ENCODE peak calls at places on chromosomes 11 and 22, in ten cellular contexts. X is cardiac fibroblast, I is adrenal gland, H is IMR-90, M is A549, U is kidney, P is spleen, B is dorsolateral prefrontal cortex, Z is ovary, S is pancreas. R is an unnamed sample.

GRCh38 chr22:38233427-38233826 is 31.6 kb downstream of the MAFF start:
- DNase-seq in S (no peak), Z (no peak), B (no peak), U (no peak), H (peak), P (no peak), M (no peak), I (peak), X (peak), R (peak)

GRCh38 chr11:74142624-74143023 is 28.2 kb downstream of the C2CD3 start:
- DNase-seq in X (peak), B (no peak), M (no peak), Z (no peak), I (no peak), P (no peak), H (peak), S (no peak), U (no peak), R (peak)

GRCh38 chr11:100816823-100817222 is 129.7 kb downstream of the ARHGAP42 start:
- DNase-seq in P (no peak), U (no peak), S (no peak), H (peak), X (peak), M (no peak), Z (no peak), B (no peak), I (no peak), R (peak)

GRCh38 chr11:45665206-45665932 is at the start of gene CHST1:
- DNase-seq in Z (peak), I (peak), S (peak), M (peak), B (peak), X (no peak), U (peak), P (peak), H (no peak), R (peak)

GRCh38 chr11:36139767-36140166 is 149.5 kb downstream of the COMMD9 start:
- DNase-seq in B (no peak), P (no peak), M (no peak), I (no peak), Z (no peak), S (no peak), X (no peak), H (peak), U (no peak), R (peak)

GRCh38 chr11:36394056-36394455 is 98.0 kb downstream of the PRR5L start:
- DNase-seq in I (no peak), Z (no peak), H (no peak), P (no peak), U (no peak), B (no peak), M (no peak), S (no peak), X (no peak), R (no peak)

GRCh38 chr11:122772945-122773344 is 65.4 kb upstream of the CRTAM start:
- DNase-seq in Z (no peak), H (peak), U (no peak), M (peak), P (no peak), I (no peak), B (no peak), S (no peak), X (peak), R (no peak)

GRCh38 chr22:38172489-38173155 is 9.0 kb downstream of the PLA2G6 start:
- DNase-seq in B (peak), U (peak), P (peak), I (peak), S (peak), X (peak), Z (no peak), H (peak), M (no peak), R (no peak)

GRCh38 chr11:8873966-8874365 is 37.0 kb upstream of the AKIP1 start:
- DNase-seq in Z (no peak), I (no peak), U (no peak), H (no peak), B (no peak), P (no peak), X (no peak), S (no peak), M (no peak), R (no peak)

GRCh38 chr22:39087881-39088687 is 9.0 kb upstream of the APOBEC3H start:
- DNase-seq in B (no peak), P (peak), X (no peak), I (no peak), U (no peak), M (no peak), S (peak), H (no peak), Z (peak), R (no peak)

GRCh38 chr11:44625759-44626523 is 60.5 kb downstream of the CD82 start:
- DNase-seq in I (peak), H (no peak), B (no peak), X (no peak), P (peak), S (no peak), U (no peak), Z (peak), M (no peak), R (no peak)

GRCh38 chr11:128294001-128294684 is 293.2 kb downstream of the ETS1 start:
- DNase-seq in H (no peak), X (no peak), B (no peak), M (no peak), P (no peak), Z (no peak), I (no peak), S (no peak), U (peak), R (no peak)

GRCh38 chr11:76783294-76783900 is at the start of gene TSKU:
- DNase-seq in U (no peak), Z (no peak), M (peak), H (no peak), X (peak), I (no peak), S (no peak), B (peak), P (no peak), R (no peak)

GRCh38 chr11:67045314-67045713 is 11.3 kb upstream of the RHOD start:
- DNase-seq in Z (no peak), I (peak), S (no peak), P (no peak), H (peak), B (peak), U (no peak), M (peak), X (peak), R (peak)

GRCh38 chr22:47112994-47113879 is 350.8 kb downstream of the TBC1D22A start:
- DNase-seq in P (no peak), H (no peak), S (no peak), U (no peak), X (peak), M (no peak), Z (peak), B (no peak), I (no peak), R (no peak)

DNA sequence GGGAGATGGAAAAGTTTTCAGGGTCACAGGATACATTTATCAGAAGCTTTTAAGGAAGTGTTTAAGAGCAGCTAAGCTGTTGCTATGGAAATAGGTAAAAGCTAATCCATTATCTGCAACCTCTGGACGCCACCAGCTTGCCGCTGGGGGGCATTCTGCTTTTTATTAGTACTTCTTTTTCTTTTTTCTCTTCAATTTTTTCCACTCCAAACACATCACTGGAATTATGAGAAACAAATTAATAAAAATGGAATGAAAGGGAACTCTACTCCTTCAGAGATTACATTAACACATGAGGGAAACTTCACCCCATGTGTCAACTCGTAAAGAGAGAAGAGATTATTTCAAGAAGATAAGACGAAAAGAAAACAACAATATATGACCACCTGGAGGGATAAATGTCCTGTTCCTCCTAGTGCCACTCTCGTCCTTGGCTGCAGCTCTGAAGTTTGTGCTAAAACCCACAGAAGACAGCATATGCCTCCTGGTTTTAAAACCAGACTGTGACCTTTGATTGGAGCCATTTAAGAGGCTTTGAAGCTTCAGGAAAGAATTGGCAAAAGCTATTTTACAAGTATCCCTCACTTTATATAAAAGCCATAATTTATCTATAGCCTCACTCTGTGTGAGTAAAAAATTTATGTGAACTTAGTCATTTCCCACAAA is 972.8 kb downstream of the OPCML start:
- DNase-seq in M (no peak), H (no peak), S (no peak), P (no peak), Z (no peak), B (no peak), U (no peak), I (no peak), X (peak), R (peak)
- TF ChIP-seq CTCF in M (no peak), H (peak), S (no peak), P (no peak), Z (no peak), B (no peak), U (no peak), I (no peak), X (no peak), R (no peak)

GRCh38 chr11:115502636-115503082 is 1.6 kb downstream of the CADM1 start:
- DNase-seq in P (no peak), Z (peak), M (no peak), U (no peak), I (no peak), B (no peak), H (no peak), S (no peak), X (no peak), R (no peak)
- H3K4me3 ChIP-seq in P (peak), Z (peak), M (peak), U (peak), I (no peak), B (peak), H (peak), S (peak), X (peak), R (peak)

GRCh38 chr22:34798605-34799004 is 267.4 kb upstream of the ISX start:
- DNase-seq in B (no peak), X (no peak), S (no peak), I (no peak), U (peak), M (no peak), P (no peak), H (no peak), Z (no peak), R (no peak)

GRCh38 chr22:34800265-34800664 is 265.7 kb upstream of the ISX start:
- DNase-seq in X (peak), H (no peak), M (no peak), B (no peak), I (no peak), S (no peak), U (peak), P (no peak), Z (peak), R (no peak)

GRCh38 chr22:34808618-34809017 is 257.3 kb upstream of the ISX start:
- DNase-seq in Z (no peak), H (no peak), B (no peak), X (no peak), U (no peak), S (no peak), M (no peak), I (no peak), P (no peak), R (no peak)

GRCh38 chr22:34801221-34801620 is 264.7 kb upstream of the ISX start:
- DNase-seq in U (peak), Z (no peak), X (no peak), S (no peak), H (no peak), M (no peak), B (no peak), I (no peak), P (no peak), R (no peak)

DNA sequence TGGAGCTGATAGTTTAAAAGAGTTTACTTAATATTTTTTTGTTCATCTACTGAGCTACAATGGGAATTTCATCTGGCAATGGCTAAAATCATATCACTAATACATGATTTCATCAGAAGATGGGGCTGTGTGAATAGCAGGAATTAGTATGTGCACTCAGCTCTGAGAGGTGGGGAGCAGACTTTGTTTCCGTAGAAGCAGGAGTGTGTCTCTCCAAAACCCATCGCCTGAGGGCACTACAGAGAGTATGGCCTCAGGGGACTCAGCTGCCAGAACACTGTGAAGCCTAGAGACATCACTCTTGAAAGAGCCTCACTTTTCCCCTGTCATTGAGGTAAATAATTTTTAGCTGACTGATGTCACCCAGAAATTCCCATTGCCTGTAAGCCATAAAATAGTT is 261.4 kb upstream of the ISX start:
- DNase-seq in B (no peak), P (no peak), X (no peak), Z (no peak), S (no peak), U (no peak), M (no peak), I (no peak), H (no peak), R (no peak)
- TF ChIP-seq CTCF in B (no peak), P (no peak), X (no peak), Z (no peak), S (no peak), U (no peak), M (no peak), I (no peak), H (no peak), R (no peak)

DNA sequence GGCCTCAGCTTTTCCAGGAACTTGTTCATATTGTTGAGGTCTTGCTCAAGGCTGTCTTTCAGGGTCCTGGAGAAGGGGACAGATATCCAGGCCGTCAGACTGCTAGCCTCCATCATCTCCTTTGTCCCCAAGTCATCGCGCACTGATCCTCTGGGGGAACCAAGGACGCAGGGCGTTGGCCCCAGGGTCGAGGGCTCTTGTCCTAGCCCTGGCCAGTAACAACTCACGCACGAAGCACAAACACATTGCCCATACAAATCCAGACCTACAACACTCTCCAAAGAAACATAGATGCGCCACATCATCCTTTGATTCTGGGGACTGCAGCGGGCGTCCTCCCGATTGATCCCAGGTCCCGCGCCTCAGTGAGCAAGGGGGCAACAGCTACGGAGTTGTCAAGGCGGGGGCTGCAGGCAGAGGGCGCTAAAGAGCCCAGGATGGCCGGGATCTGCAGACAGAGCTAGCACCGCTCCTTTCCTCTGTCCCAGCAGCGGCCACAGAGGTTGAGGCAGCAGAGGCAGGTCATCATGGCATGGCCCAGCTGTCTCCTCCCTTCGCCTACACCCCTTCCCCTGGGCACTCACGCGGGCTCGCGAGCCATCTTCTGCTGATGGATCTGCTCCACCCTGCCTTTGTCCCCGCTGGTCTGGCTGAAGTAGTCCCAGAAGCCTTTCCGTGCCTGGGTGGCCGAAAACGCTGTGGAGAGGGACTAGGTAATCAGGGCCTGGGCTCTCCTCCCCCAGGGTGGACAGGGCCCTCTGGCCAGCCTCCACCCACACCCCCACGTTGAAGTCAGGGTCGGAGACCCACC is 472 bp downstream of the APOA5 start:
- DNase-seq in S (peak), Z (peak), U (peak), M (peak), B (peak), H (peak), I (peak), P (peak), X (peak), R (peak)
- H3K4me3 ChIP-seq in S (no peak), Z (no peak), U (no peak), M (no peak), B (peak), H (no peak), I (no peak), P (no peak), X (no peak), R (no peak)

GRCh38 chr11:59810189-59810910 is at the start of gene MRPL16:
- DNase-seq in X (peak), P (peak), U (peak), S (peak), I (peak), M (peak), H (peak), B (peak), Z (peak), R (peak)
- TF ChIP-seq CTCF in X (peak), P (peak), U (peak), S (no peak), I (no peak), M (no peak), H (no peak), B (no peak), Z (no peak), R (no peak)

GRCh38 chr11:64653388-64653973 is 62.5 kb downstream of the SLC22A12 start:
- DNase-seq in B (no peak), M (no peak), U (peak), I (no peak), S (no peak), H (no peak), P (no peak), X (no peak), Z (no peak), R (no peak)
- H3K4me3 ChIP-seq in B (no peak), M (no peak), U (no peak), I (no peak), S (no peak), H (no peak), P (no peak), X (no peak), Z (no peak), R (no peak)

GRCh38 chr11:119134389-119134978 is 13.1 kb downstream of the HINFP start:
- DNase-seq in H (no peak), S (no peak), B (no peak), M (peak), I (no peak), U (no peak), P (no peak), X (peak), Z (no peak), R (peak)
- TF ChIP-seq CTCF in H (peak), S (peak), B (peak), M (peak), I (peak), U (peak), P (peak), X (peak), Z (no peak), R (peak)

DNA sequence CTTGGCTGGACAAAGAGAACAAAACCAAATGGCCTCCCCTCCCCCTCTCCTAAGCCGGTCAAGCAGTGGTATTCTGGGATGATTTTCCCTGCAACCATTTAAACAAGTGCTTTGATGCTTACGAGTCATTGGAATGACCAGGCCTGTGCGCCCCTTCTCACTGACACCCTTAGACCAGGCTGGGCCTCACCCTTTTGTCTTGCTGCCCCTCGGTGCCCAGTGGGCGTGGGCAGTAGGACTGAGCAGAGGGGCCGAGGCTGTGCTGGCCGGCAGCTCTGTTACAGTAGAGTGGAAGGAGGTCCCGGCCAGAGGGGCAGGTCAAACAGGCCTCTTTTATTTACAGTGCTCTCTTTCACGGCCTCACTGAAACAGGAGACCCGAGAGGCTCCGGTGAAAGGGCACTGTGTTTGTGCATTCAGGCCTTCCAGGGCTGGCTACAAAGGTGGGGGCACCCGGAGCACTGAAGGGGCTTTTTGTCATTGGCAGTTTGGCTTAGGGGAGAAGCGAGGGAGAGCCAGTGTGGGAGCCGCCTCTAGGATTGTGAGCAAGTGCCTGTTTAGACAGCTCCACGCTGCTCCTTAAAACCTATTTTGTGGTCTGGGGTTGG is 32.4 kb downstream of the ZBTB16 start:
- DNase-seq in S (no peak), Z (peak), U (no peak), B (no peak), H (no peak), I (no peak), P (no peak), X (no peak), M (no peak), R (no peak)
- H3K4me3 ChIP-seq in S (no peak), Z (no peak), U (no peak), B (peak), H (no peak), I (no peak), P (no peak), X (no peak), M (no peak), R (no peak)

DNA sequence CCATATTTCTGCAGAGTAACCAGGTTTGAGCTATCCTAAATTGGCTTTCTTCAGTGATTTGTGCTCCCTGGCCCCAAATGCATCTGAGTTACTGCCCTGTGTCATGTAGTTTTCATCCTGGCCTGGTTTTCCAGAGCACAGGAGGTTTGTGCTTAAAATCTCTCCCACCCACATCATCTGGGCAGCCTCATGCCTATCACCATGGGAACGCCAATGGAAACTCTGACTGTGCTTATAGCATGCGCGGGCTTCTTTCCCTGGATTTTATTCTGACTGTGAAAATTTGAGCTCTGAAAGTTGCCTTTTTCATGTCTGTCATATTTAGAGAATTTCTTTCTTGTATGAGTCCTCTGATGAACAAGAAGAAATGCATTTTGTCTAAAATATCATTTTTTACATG is 55.3 kb downstream of the IRAG1 start:
- DNase-seq in P (no peak), M (no peak), H (no peak), S (no peak), X (no peak), Z (no peak), U (no peak), B (no peak), I (peak), R (peak)
- TF ChIP-seq CTCF in P (no peak), M (no peak), H (no peak), S (no peak), X (no peak), Z (no peak), U (no peak), B (no peak), I (no peak), R (no peak)

R was measured in foreskin fibroblast.